ENCODE peak calls at places on chromosome 2, in eight cellular contexts. One of them, this sample, is unnamed.

GRCh38 chr2:12803616-12804015 is 86.9 kb downstream of the TRIB2 start:
- DNase-seq in hypothalamus: no peak
- DNase-seq in NCI-H187: no peak
- DNase-seq in Peyer's patch: no peak
- DNase-seq in nucleus accumbens: no peak
- DNase-seq in stimulated activated CD4-positive, alpha-beta T cell treated with anti-CD3 and anti-CD28 coated beads, Interleukin-4, amount 100 ng/mL, for 48 hours: no peak
- DNase-seq in upper lobe of right lung: no peak
- DNase-seq in AG08395: no peak
- DNase-seq in this sample: no peak

GRCh38 chr2:47551800-47552525 is 149.0 kb downstream of the MSH2 start:
- DNase-seq in stimulated activated CD4-positive, alpha-beta T cell treated with anti-CD3 and anti-CD28 coated beads, Interleukin-4, amount 100 ng/mL, for 48 hours: no peak
- DNase-seq in AG08395: no peak
- DNase-seq in hypothalamus: no peak
- DNase-seq in NCI-H187: no peak
- DNase-seq in Peyer's patch: no peak
- DNase-seq in nucleus accumbens: no peak
- DNase-seq in upper lobe of right lung: no peak
- DNase-seq in this sample: no peak

GRCh38 chr2:240467149-240467642 is 31.7 kb downstream of the GPC1 start:
- DNase-seq in stimulated activated CD4-positive, alpha-beta T cell treated with anti-CD3 and anti-CD28 coated beads, Interleukin-4, amount 100 ng/mL, for 48 hours: no peak
- DNase-seq in nucleus accumbens: no peak
- DNase-seq in Peyer's patch: no peak
- DNase-seq in AG08395: no peak
- DNase-seq in NCI-H187: no peak
- DNase-seq in upper lobe of right lung: no peak
- DNase-seq in hypothalamus: no peak
- DNase-seq in this sample: no peak

GRCh38 chr2:207219716-207220414 is 54.1 kb upstream of the KLF7 start:
- DNase-seq in nucleus accumbens: no peak
- DNase-seq in Peyer's patch: no peak
- DNase-seq in NCI-H187: no peak
- DNase-seq in stimulated activated CD4-positive, alpha-beta T cell treated with anti-CD3 and anti-CD28 coated beads, Interleukin-4, amount 100 ng/mL, for 48 hours: no peak
- DNase-seq in AG08395: peak
- DNase-seq in hypothalamus: no peak
- DNase-seq in upper lobe of right lung: no peak
- DNase-seq in this sample: no peak

GRCh38 chr2:226795281-226796011 is 4.2 kb downstream of the IRS1 start:
- DNase-seq in hypothalamus: no peak
- DNase-seq in NCI-H187: no peak
- DNase-seq in nucleus accumbens: no peak
- DNase-seq in stimulated activated CD4-positive, alpha-beta T cell treated with anti-CD3 and anti-CD28 coated beads, Interleukin-4, amount 100 ng/mL, for 48 hours: no peak
- DNase-seq in AG08395: no peak
- DNase-seq in Peyer's patch: no peak
- DNase-seq in upper lobe of right lung: peak
- DNase-seq in this sample: no peak

GRCh38 chr2:10009811-10010781 is 33.3 kb upstream of the KLF11 start:
- DNase-seq in stimulated activated CD4-positive, alpha-beta T cell treated with anti-CD3 and anti-CD28 coated beads, Interleukin-4, amount 100 ng/mL, for 48 hours: no peak
- DNase-seq in nucleus accumbens: peak
- DNase-seq in hypothalamus: no peak
- DNase-seq in upper lobe of right lung: peak
- DNase-seq in NCI-H187: no peak
- DNase-seq in AG08395: peak
- DNase-seq in Peyer's patch: peak
- DNase-seq in this sample: no peak

GRCh38 chr2:203915256-203915655 is 21.3 kb upstream of the ICOS start:
- DNase-seq in hypothalamus: no peak
- DNase-seq in Peyer's patch: no peak
- DNase-seq in nucleus accumbens: no peak
- DNase-seq in upper lobe of right lung: no peak
- DNase-seq in AG08395: peak
- DNase-seq in stimulated activated CD4-positive, alpha-beta T cell treated with anti-CD3 and anti-CD28 coated beads, Interleukin-4, amount 100 ng/mL, for 48 hours: no peak
- DNase-seq in NCI-H187: no peak
- DNase-seq in this sample: no peak

GRCh38 chr2:154370873-154371272 is 327.6 kb upstream of the KCNJ3 start:
- DNase-seq in hypothalamus: no peak
- DNase-seq in Peyer's patch: no peak
- DNase-seq in upper lobe of right lung: no peak
- DNase-seq in stimulated activated CD4-positive, alpha-beta T cell treated with anti-CD3 and anti-CD28 coated beads, Interleukin-4, amount 100 ng/mL, for 48 hours: no peak
- DNase-seq in AG08395: no peak
- DNase-seq in nucleus accumbens: no peak
- DNase-seq in NCI-H187: no peak
- DNase-seq in this sample: no peak

GRCh38 chr2:159586034-159586433 is 30.3 kb downstream of the BAZ2B start:
- DNase-seq in Peyer's patch: no peak
- DNase-seq in hypothalamus: no peak
- DNase-seq in stimulated activated CD4-positive, alpha-beta T cell treated with anti-CD3 and anti-CD28 coated beads, Interleukin-4, amount 100 ng/mL, for 48 hours: no peak
- DNase-seq in AG08395: no peak
- DNase-seq in upper lobe of right lung: no peak
- DNase-seq in nucleus accumbens: no peak
- DNase-seq in NCI-H187: no peak
- DNase-seq in this sample: no peak

This sample was measured in LoVo.